ENCODE peak calls at places on chromosomes 12 and 14, in five cellular contexts. T, Z, O, S and Y are unnamed samples. For H3K4me1, the result is how much of the 10 kb centered on the place peaks cover.

GRCh38 chr12:75724913-75725312 is 213.5 kb upstream of the KRR1 start:
- DNase-seq in T (no peak), Z (peak), O (no peak), S (peak), Y (peak)

GRCh38 chr14:54572316-54572715 is 5.4 kb downstream of the SAMD4A start:
- DNase-seq in T (no peak), Z (no peak), O (no peak), S (peak), Y (no peak)

GRCh38 chr14:99601301-99601945 is 2.6 kb downstream of the CCDC85C start:
- DNase-seq in T (no peak), Z (no peak), O (no peak), S (peak), Y (no peak)

GRCh38 chr12:131039551-131039950 is 85.8 kb downstream of the ADGRD1 start:
- DNase-seq in T (no peak), Z (no peak), O (peak), S (no peak), Y (no peak)

GRCh38 chr12:31591308-31591901 is 469 bp upstream of the DENND5B start:
- DNase-seq in T (no peak), Z (peak), O (no peak), S (no peak), Y (peak)

GRCh38 chr12:58177366-58177765 is 236.0 kb downstream of the ATP23 start:
- DNase-seq in T (no peak), Z (no peak), O (no peak), S (no peak), Y (no peak)

GRCh38 chr12:116130431-116130830 is 147.1 kb downstream of the MED13L start:
- DNase-seq in T (no peak), Z (no peak), O (no peak), S (peak), Y (no peak)

GRCh38 chr12:45644521-45644920 is 85.0 kb upstream of the ARID2 start:
- DNase-seq in T (no peak), Z (no peak), O (no peak), S (peak), Y (peak)

GRCh38 chr14:65238456-65238855 is 136.1 kb upstream of the MAX start:
- DNase-seq in T (no peak), Z (no peak), O (no peak), S (no peak), Y (peak)

GRCh38 chr12:27462151-27462694 is 15.7 kb downstream of the SMCO2 start:
- DNase-seq in T (no peak), Z (peak), O (no peak), S (peak), Y (peak)

GRCh38 chr12:125509195-125509594 is 444.0 kb downstream of the AACS start:
- DNase-seq in T (no peak), Z (no peak), O (no peak), S (no peak), Y (no peak)

GRCh38 chr14:78606111-78606510 is 435.9 kb downstream of the NRXN3 start:
- DNase-seq in T (no peak), Z (no peak), O (no peak), S (no peak), Y (peak)

GRCh38 chr12:79217306-79217705 is 352.7 kb downstream of the SYT1 start:
- DNase-seq in T (no peak), Z (no peak), O (no peak), S (no peak), Y (no peak)

GRCh38 chr12:131536337-131536736 is 174.6 kb upstream of the SFSWAP start:
- DNase-seq in T (peak), Z (no peak), O (no peak), S (no peak), Y (no peak)

GRCh38 chr12:3603576-3603975 is 112.6 kb downstream of the PRMT8 start:
- DNase-seq in T (no peak), Z (no peak), O (no peak), S (no peak), Y (no peak)

GRCh38 chr14:99508896-99509629 is 27.9 kb downstream of the CCNK start:
- DNase-seq in T (no peak), Z (peak), O (no peak), S (no peak), Y (peak)

GRCh38 chr14:75537071-75537470 is 14.8 kb downstream of the BATF start:
- DNase-seq in T (no peak), Z (no peak), O (no peak), S (no peak), Y (no peak)

GRCh38 chr12:100493371-100494012 is 19.8 kb downstream of the NR1H4 start:
- DNase-seq in T (no peak), Z (no peak), O (no peak), S (no peak), Y (peak)

GRCh38 chr12:13171921-13172859 is 24.3 kb upstream of the EMP1 start:
- DNase-seq in T (no peak), Z (no peak), O (peak), S (no peak), Y (peak)

GRCh38 chr12:17060260-17060659 is 454.3 kb upstream of the LMO3 start:
- DNase-seq in T (no peak), Z (no peak), O (no peak), S (no peak), Y (no peak)

GRCh38 chr14:44898547-44898946 is 63.2 kb downstream of the KLHL28 start:
- DNase-seq in T (no peak), Z (no peak), O (no peak), S (no peak), Y (no peak)

GRCh38 chr14:57057803-57058202 is 210.9 kb downstream of the EXOC5 start:
- DNase-seq in T (no peak), Z (no peak), O (no peak), S (peak), Y (no peak)

GRCh38 chr14:93969082-93969828 is 7.1 kb downstream of the ASB2 start:
- DNase-seq in T (no peak), Z (no peak), O (no peak), S (no peak), Y (no peak)

GRCh38 chr12:50641566-50641965 is 122.3 kb upstream of the ATF1 start:
- DNase-seq in T (no peak), Z (no peak), O (no peak), S (no peak), Y (peak)

GRCh38 chr12:132279184-132279889 is 50.1 kb downstream of the GALNT9 start:
- DNase-seq in T (no peak), Z (no peak), O (no peak), S (peak), Y (no peak)

GRCh38 chr14:25381498-25381897 is 331.6 kb upstream of the STXBP6 start:
- DNase-seq in T (no peak), Z (no peak), O (no peak), S (peak), Y (no peak)

GRCh38 chr12:24769682-24770081 is 179.2 kb downstream of the BCAT1 start:
- DNase-seq in T (no peak), Z (no peak), O (no peak), S (no peak), Y (no peak)

GRCh38 chr12:104638760-104639319 is 182.1 kb downstream of the CHST11 start:
- DNase-seq in T (no peak), Z (no peak), O (no peak), S (no peak), Y (no peak)

GRCh38 chr12:40946612-40947194 is 241.4 kb upstream of the PDZRN4 start:
- DNase-seq in T (no peak), Z (no peak), O (no peak), S (peak), Y (no peak)

GRCh38 chr14:36996133-36996856 is 176.1 kb downstream of the SLC25A21 start:
- DNase-seq in T (no peak), Z (no peak), O (peak), S (no peak), Y (peak)

GRCh38 chr14:72559669-72560068 is 334.2 kb downstream of the DPF3 start:
- DNase-seq in T (no peak), Z (no peak), O (no peak), S (no peak), Y (no peak)

GRCh38 chr14:75274899-75275569 is 3.6 kb upstream of the FOS start:
- DNase-seq in T (peak), Z (no peak), O (no peak), S (no peak), Y (peak)

GRCh38 chr12:123787466-123787865 is 25.4 kb downstream of the DNAH10 start:
- DNase-seq in T (no peak), Z (no peak), O (no peak), S (no peak), Y (no peak)

GRCh38 chr12:121214855-121215745 is 5.2 kb downstream of the P2RX4 start:
- DNase-seq in T (no peak), Z (peak), O (no peak), S (no peak), Y (peak)

GRCh38 chr12:38282886-38283285 is 33.7 kb upstream of the ALG10B start:
- DNase-seq in T (no peak), Z (no peak), O (no peak), S (peak), Y (peak)

GRCh38 chr12:38279756-38280155 is 36.8 kb upstream of the ALG10B start:
- DNase-seq in T (no peak), Z (no peak), O (no peak), S (no peak), Y (no peak)
- TF ChIP-seq CTCF in T (no peak), Z (no peak), O (no peak), S (no peak), Y (no peak)

DNA sequence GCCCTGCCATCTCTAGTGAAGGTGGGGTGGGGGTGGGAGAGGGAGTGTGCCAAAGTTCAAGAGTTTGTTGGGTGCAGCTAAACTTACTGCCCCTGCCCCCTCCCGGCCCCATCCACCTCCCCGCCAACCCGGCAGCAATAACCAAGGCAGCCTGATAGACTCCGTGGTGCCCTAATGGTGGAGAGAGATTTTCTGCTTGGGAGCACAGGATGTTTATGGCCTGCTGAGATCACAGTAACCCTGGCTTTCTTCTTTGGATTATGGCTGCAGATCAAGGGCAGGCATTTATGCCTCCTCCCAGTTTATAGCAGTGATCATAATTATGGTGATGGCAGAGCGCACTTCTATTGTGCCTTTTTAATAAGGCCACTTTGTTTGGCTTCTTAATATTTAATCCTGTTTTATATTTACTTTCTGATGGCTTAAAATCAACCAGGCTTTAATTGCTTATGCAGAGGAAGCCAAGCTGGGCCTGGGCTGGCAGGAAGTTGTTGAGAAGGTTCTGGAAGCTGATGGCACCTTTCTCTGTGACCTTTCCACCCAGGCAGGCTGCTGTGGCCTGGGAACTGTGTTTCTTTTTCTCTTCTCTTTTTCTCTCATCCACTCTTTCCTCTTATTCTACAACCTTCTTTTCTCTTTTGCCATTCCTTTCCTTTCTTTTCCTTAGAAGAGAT is 256.8 kb upstream of the FKBP4 start:
- DNase-seq in T (no peak), Z (no peak), O (no peak), S (no peak), Y (no peak)
- H3K4me1 ChIP-seq in T (under half), Z (under half), O (under half), S (under half), Y (under half)

GRCh38 chr12:83827860-83828259 is 1084.7 kb downstream of the SLC6A15 start:
- DNase-seq in T (no peak), Z (no peak), O (no peak), S (peak), Y (no peak)
- TF ChIP-seq CTCF in T (no peak), Z (no peak), O (no peak), S (peak), Y (peak)

GRCh38 chr12:94205738-94206310 is 57.4 kb downstream of the PLXNC1 start:
- DNase-seq in T (no peak), Z (no peak), O (no peak), S (no peak), Y (no peak)
- H3K4me1 ChIP-seq in T (half or more), Z (under half), O (under half), S (under half), Y (under half)

DNA sequence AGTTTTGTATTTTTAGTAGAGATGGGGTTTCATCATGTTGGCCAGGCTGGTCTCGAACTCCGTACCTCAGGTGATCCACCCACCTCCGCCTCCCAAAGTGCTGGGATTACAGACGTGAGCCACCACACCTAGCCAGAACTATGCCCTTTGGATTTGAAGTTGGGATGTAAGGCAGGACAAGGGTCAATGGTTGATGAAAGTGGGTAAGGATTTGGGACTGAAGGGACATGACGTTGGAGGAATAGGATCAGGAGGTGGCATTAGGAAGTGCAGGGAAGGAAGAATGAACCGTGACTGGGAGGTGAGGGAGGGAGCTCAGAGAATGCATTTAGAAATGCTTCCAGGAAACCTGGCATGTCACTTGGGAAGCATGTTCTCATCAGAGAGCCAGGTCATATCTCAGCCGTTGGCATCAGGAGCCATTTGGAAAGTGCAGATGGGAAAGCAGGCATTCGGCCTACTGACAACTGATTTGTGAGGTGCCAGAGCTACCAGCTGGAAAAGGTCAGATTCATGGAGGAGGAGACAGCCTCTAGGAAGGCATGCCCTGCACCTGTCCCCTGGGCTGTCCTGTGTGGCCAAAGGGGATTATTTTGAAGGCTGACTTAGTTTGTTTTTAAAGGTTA is 2.2 kb downstream of the CRADD start:
- DNase-seq in T (no peak), Z (no peak), O (no peak), S (no peak), Y (no peak)
- TF ChIP-seq CTCF in T (no peak), Z (no peak), O (no peak), S (no peak), Y (no peak)

DNA sequence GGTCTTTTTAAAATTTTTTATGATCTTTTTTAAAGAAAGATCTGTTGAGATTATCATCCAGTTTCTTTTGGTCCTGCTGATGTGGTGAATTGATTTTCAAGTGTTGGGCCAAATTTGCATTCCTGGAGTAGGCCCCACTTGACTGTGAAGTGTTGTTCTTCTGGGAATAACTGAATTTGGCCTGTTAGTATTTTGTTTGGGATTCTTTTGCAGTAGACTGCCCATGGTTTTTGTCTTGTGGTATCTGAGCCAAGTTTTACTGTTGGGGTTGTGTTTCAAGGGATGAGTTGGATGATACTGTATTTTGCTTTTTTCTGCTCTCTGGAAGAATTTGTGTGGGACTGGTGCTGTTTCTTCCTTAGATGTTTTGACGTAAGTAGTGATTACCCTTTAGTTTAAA is 4.0 kb upstream of the SYCP3 start:
- DNase-seq in T (no peak), Z (no peak), O (no peak), S (no peak), Y (no peak)
- H3K4me1 ChIP-seq in T (under half), Z (under half), O (under half), S (under half), Y (under half)

GRCh38 chr14:34439090-34439489 is 22.9 kb downstream of the SPTSSA start:
- DNase-seq in T (no peak), Z (no peak), O (no peak), S (no peak), Y (no peak)
- TF ChIP-seq CTCF in T (no peak), Z (no peak), O (no peak), S (peak), Y (no peak)

GRCh38 chr14:59333235-59333634 is 131.9 kb downstream of the GPR135 start:
- DNase-seq in T (no peak), Z (no peak), O (no peak), S (no peak), Y (no peak)

GRCh38 chr14:59331217-59331616 is 134.0 kb downstream of the GPR135 start:
- DNase-seq in T (no peak), Z (no peak), O (no peak), S (no peak), Y (no peak)

GRCh38 chr14:59333668-59334067 is 131.5 kb downstream of the GPR135 start:
- DNase-seq in T (no peak), Z (peak), O (no peak), S (peak), Y (no peak)

GRCh38 chr14:59330455-59330854 is 134.7 kb downstream of the GPR135 start:
- DNase-seq in T (no peak), Z (no peak), O (no peak), S (no peak), Y (no peak)

DNA sequence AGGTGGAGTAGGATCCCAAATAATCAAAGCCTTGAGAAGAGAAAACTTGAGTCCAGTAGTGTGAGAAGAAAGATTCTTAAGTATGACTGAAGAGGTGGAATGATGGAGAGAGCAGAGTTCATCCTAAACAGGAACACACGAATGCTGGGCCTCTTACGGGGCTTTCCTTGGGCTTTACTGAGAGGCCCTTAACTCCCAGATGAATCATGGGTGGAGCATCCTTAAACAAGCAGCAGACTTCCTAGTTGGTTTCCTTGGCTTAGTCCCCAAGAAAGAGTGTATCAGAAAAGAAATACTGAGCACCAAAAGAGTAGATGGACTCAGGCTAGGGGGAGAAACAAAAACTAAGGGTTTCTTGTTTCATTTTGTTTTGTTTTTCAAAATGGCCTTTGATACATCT is 132.5 kb downstream of the GPR135 start:
- DNase-seq in T (no peak), Z (no peak), O (no peak), S (no peak), Y (no peak)
- H3K4me1 ChIP-seq in T (under half), Z (under half), O (under half), S (under half), Y (under half)

GRCh38 chr14:88478931-88479330 is 75.9 kb downstream of the PTPN21 start:
- DNase-seq in T (no peak), Z (no peak), O (no peak), S (no peak), Y (no peak)
- TF ChIP-seq CTCF in T (no peak), Z (no peak), O (no peak), S (no peak), Y (no peak)